ENCODE peak calls at places on chromosomes 12 and 14, in five cellular contexts. A is SK-N-SH, M is keratinocyte, F is IMR-90, I is GM23248. V is an unnamed sample.

GRCh38 chr14:59998575-59998974 is 78.6 kb downstream of the LRRC9 start:
- DNase-seq in A (no peak), M (no peak), F (no peak), I (no peak), V (no peak)

GRCh38 chr12:16266085-16266484 is 11.4 kb downstream of the SLC15A5 start:
- DNase-seq in A (no peak), M (no peak), F (no peak), I (no peak), V (no peak)

GRCh38 chr14:21106506-21107359 is 5.9 kb downstream of the TMEM253 start:
- DNase-seq in A (peak; percentile 71), M (no peak), F (peak; percentile 68), I (peak; percentile 85), V (peak; percentile 88)

GRCh38 chr14:70782361-70782760 is 27.0 kb downstream of the MAP3K9 start:
- DNase-seq in A (no peak), M (peak; percentile 98), F (peak; percentile 35), I (peak; percentile 73), V (no peak)

GRCh38 chr12:22312336-22312735 is 22.2 kb downstream of the ST8SIA1 start:
- DNase-seq in A (no peak), M (peak; percentile 66), F (peak; percentile 54), I (peak; percentile 83), V (no peak)

GRCh38 chr14:52563120-52563519 is 10.5 kb downstream of the GPR137C start:
- DNase-seq in A (peak; percentile 7), M (no peak), F (peak; percentile 87), I (peak; percentile 84), V (no peak)

GRCh38 chr14:38989917-38990546 is 113.0 kb downstream of the SEC23A start:
- DNase-seq in A (no peak), M (no peak), F (no peak), I (no peak), V (no peak)

GRCh38 chr14:89445252-89445973 is 28.4 kb upstream of the FOXN3 start:
- DNase-seq in A (no peak), M (no peak), F (peak; percentile 33), I (peak; percentile 21), V (no peak)

GRCh38 chr14:95339301-95339865 is 19.7 kb upstream of the CLMN start:
- DNase-seq in A (no peak), M (no peak), F (no peak), I (no peak), V (no peak)

GRCh38 chr12:68587448-68587873 is 23.2 kb upstream of the RAP1B start:
- DNase-seq in A (no peak), M (no peak), F (no peak), I (no peak), V (no peak)

GRCh38 chr12:56237552-56237951 is 7.7 kb downstream of the SLC39A5 start:
- DNase-seq in A (no peak), M (no peak), F (peak; percentile 34), I (no peak), V (no peak)

GRCh38 chr12:94795520-94795919 is 145.2 kb upstream of the TMCC3 start:
- DNase-seq in A (no peak), M (peak; percentile 28), F (peak; percentile 53), I (peak; percentile 63), V (peak; percentile 64)

GRCh38 chr12:69085852-69086251 is 152.9 kb upstream of the CPM start:
- DNase-seq in A (no peak), M (no peak), F (no peak), I (no peak), V (no peak)

GRCh38 chr12:56020437-56021189 is at the start of gene IKZF4:
- DNase-seq in A (peak; percentile 68), M (no peak), F (peak; percentile 48), I (no peak), V (peak; percentile 87)

GRCh38 chr14:100376751-100377171 is 53.6 kb downstream of the SLC25A47 start:
- DNase-seq in A (no peak), M (no peak), F (peak; percentile 23), I (peak; percentile 69), V (no peak)

GRCh38 chr12:124568431-124569374 is 1.3 kb upstream of the NCOR2 start:
- DNase-seq in A (peak; percentile 78), M (no peak), F (peak; percentile 94), I (peak; percentile 90), V (peak; percentile 71)

GRCh38 chr12:25151476-25151875 is 43.5 kb downstream of the DNAI7 start:
- DNase-seq in A (peak; percentile 15), M (peak; percentile 53), F (peak; percentile 100), I (peak; percentile 96), V (peak; percentile 50)

GRCh38 chr12:109893250-109893995 is 6.7 kb upstream of the TCHP start:
- DNase-seq in A (no peak), M (no peak), F (no peak), I (no peak), V (no peak)

GRCh38 chr12:72075401-72075800 is 136.8 kb downstream of the TPH2 start:
- DNase-seq in A (peak; percentile 7), M (no peak), F (no peak), I (no peak), V (no peak)

GRCh38 chr14:23881292-23881691 is 72.3 kb upstream of the DHRS4 start:
- DNase-seq in A (no peak), M (no peak), F (no peak), I (peak; percentile 4), V (no peak)

GRCh38 chr14:76919811-76920571 is 93.8 kb downstream of the LRRC74A start:
- DNase-seq in A (peak; percentile 86), M (no peak), F (peak; percentile 88), I (peak; percentile 77), V (peak; percentile 70)

GRCh38 chr14:92058006-92058917 is 18.4 kb upstream of the TRIP11 start:
- DNase-seq in A (no peak), M (no peak), F (no peak), I (no peak), V (no peak)

GRCh38 chr12:96221391-96221790 is 27.2 kb downstream of the ELK3 start:
- DNase-seq in A (no peak), M (no peak), F (no peak), I (no peak), V (no peak)
- H2AFZ ChIP-seq in A (no peak overlapping the region), M (no peak overlapping the region), F (no peak overlapping the region), I (no peak overlapping the region), V (no peak overlapping the region)

GRCh38 chr14:31419179-31420012 is 954 bp downstream of the HEATR5A start:
- DNase-seq in A (no peak), M (no peak), F (peak; percentile 37), I (peak; percentile 79), V (no peak)
- H2AFZ ChIP-seq in A (peak overlapping the region; percentile 95), M (peak overlapping the region; percentile 98), F (peak overlapping the region; percentile 92), I (peak overlapping the region; percentile 85), V (no peak overlapping the region)

GRCh38 chr14:69327507-69327906 is 67.5 kb downstream of the GALNT16 start:
- DNase-seq in A (no peak), M (no peak), F (no peak), I (no peak), V (no peak)

GRCh38 chr14:69328317-69328716 is 68.4 kb downstream of the GALNT16 start:
- DNase-seq in A (no peak), M (no peak), F (no peak), I (no peak), V (no peak)

GRCh38 chr14:69325646-69326265 is 65.8 kb downstream of the GALNT16 start:
- DNase-seq in A (peak; percentile 39), M (no peak), F (no peak), I (peak; percentile 13), V (no peak)

GRCh38 chr14:69325086-69325485 is 65.1 kb downstream of the GALNT16 start:
- DNase-seq in A (no peak), M (no peak), F (no peak), I (no peak), V (no peak)

DNA sequence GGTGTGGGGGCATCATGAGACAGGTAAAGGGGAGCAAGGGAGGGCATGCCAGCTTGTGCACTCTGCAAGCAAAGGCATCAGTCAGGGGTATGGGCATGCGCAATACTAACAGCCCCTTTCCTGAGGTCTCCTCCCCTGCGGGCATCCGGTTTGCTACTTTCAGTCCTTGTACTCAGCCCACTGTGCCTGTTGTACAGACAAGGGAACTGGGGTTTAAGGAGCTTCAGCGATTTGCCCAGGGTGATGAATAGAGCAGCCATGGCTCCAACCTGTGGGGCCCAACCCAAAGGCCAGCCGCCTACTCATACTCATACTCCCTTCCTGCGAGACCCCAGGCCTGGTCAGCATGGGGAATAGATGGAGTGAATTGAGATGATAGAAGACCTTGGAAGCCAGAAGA is 66.7 kb downstream of the GALNT16 start:
- DNase-seq in A (no peak), M (no peak), F (no peak), I (no peak), V (no peak)
- H2AFZ ChIP-seq in A (no peak overlapping the region), M (no peak overlapping the region), F (no peak overlapping the region), I (no peak overlapping the region), V (no peak overlapping the region)

GRCh38 chr12:53940448-53941014 is 1.9 kb downstream of the HOXC13 start:
- DNase-seq in A (no peak), M (no peak), F (no peak), I (no peak), V (no peak)
- H2AFZ ChIP-seq in A (no peak overlapping the region), M (peak overlapping the region; percentile 12), F (no peak overlapping the region), I (no peak overlapping the region), V (no peak overlapping the region)

DNA sequence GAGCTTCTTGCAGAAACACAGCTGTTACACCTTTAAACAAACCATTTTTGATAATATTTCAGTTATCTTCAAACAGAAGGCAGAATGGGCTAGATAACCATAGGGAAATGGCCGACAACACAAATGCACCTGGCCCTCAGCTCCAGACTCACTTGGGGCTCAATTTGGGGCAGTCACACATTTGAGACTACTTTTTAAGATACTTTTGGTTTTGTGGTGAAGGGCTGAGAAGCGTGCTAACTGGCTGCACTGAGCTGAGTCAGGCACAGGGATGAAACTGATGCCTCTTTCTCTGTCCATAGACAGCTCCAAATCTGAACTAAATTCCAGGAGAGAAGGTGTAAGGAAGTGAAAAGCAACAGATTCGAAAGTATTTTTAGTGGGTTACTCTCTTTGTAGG is 18.5 kb upstream of the GRIP1 start:
- DNase-seq in A (no peak), M (no peak), F (no peak), I (no peak), V (no peak)
- H2AFZ ChIP-seq in A (no peak overlapping the region), M (no peak overlapping the region), F (no peak overlapping the region), I (no peak overlapping the region), V (no peak overlapping the region)

GRCh38 chr12:127562781-127563180 is 704.2 kb upstream of the TMEM132C start:
- DNase-seq in A (no peak), M (no peak), F (no peak), I (no peak), V (no peak)

GRCh38 chr12:127558363-127558762 is 708.6 kb upstream of the TMEM132C start:
- DNase-seq in A (no peak), M (no peak), F (no peak), I (no peak), V (no peak)

GRCh38 chr12:127560041-127560478 is 706.9 kb upstream of the TMEM132C start:
- DNase-seq in A (no peak), M (no peak), F (no peak), I (no peak), V (no peak)

GRCh38 chr12:127556487-127556886 is 710.5 kb upstream of the TMEM132C start:
- DNase-seq in A (no peak), M (no peak), F (no peak), I (peak; percentile 41), V (no peak)

GRCh38 chr12:127559349-127560040 is 707.5 kb upstream of the TMEM132C start:
- DNase-seq in A (peak; percentile 16), M (peak; percentile 5), F (peak; percentile 94), I (peak; percentile 97), V (peak; percentile 83)
- H2AFZ ChIP-seq in A (no peak overlapping the region), M (no peak overlapping the region), F (peak overlapping the region; percentile 69), I (peak overlapping the region; percentile 39), V (no peak overlapping the region)

GRCh38 chr14:51293149-51293925 is 53.3 kb downstream of the TMX1 start:
- DNase-seq in A (no peak), M (no peak), F (peak; percentile 75), I (peak; percentile 67), V (no peak)
- H2AFZ ChIP-seq in A (peak overlapping the region; percentile 63), M (no peak overlapping the region), F (peak overlapping the region; percentile 76), I (peak overlapping the region; percentile 81), V (no peak overlapping the region)

GRCh38 chr12:87157791-87158190 is 871.4 kb downstream of the C12orf50 start:
- DNase-seq in A (no peak), M (no peak), F (peak; percentile 97), I (peak; percentile 94), V (no peak)
- H2AFZ ChIP-seq in A (no peak overlapping the region), M (no peak overlapping the region), F (no peak overlapping the region), I (peak overlapping the region; percentile 32), V (no peak overlapping the region)

V was measured in H9.